ENCODE peak calls at places on chromosomes 5 and 9, in six cellular contexts. V is tibial nerve, P is sigmoid colon, J is GM12891, T is body of pancreas, C is adrenal gland. Z is an unnamed sample.

GRCh38 chr9:93259490-93260289 is 75.8 kb downstream of the WNK2 start:
- DNase-seq in V (no peak), P (peak), J (no peak), T (peak), C (no peak), Z (no peak)

GRCh38 chr5:96881511-96882115 is 5.3 kb downstream of the ERAP2 start:
- DNase-seq in V (no peak), P (no peak), J (no peak), T (no peak), C (peak), Z (peak)

GRCh38 chr5:161077895-161078566 is 226.0 kb upstream of the ATP10B start:
- DNase-seq in V (no peak), P (no peak), J (no peak), T (no peak), C (no peak), Z (no peak)

GRCh38 chr9:8802242-8802641 is 1002.7 kb upstream of the DMAC1 start:
- DNase-seq in V (no peak), P (no peak), J (no peak), T (no peak), C (no peak), Z (no peak)

GRCh38 chr5:42840279-42840678 is 28.6 kb upstream of the SELENOP start:
- DNase-seq in V (peak), P (peak), J (no peak), T (peak), C (peak), Z (no peak)

GRCh38 chr5:175900131-175900530 is 28.8 kb downstream of the CPLX2 start:
- DNase-seq in V (no peak), P (no peak), J (no peak), T (no peak), C (no peak), Z (no peak)

GRCh38 chr9:99253772-99254431 is 31.8 kb downstream of the SEC61B start:
- DNase-seq in V (no peak), P (no peak), J (peak), T (no peak), C (no peak), Z (no peak)

GRCh38 chr5:55218966-55219365 is 8.1 kb downstream of the MCIDAS start:
- DNase-seq in V (no peak), P (no peak), J (no peak), T (peak), C (no peak), Z (no peak)

GRCh38 chr5:143893638-143894037 is 81.7 kb downstream of the HMHB1 start:
- DNase-seq in V (no peak), P (no peak), J (no peak), T (no peak), C (no peak), Z (no peak)

GRCh38 chr9:86200599-86201162 is 58.8 kb downstream of the C9orf153 start:
- DNase-seq in V (no peak), P (no peak), J (no peak), T (no peak), C (no peak), Z (no peak)
- TF ChIP-seq POLR2A in V (no peak), P (no peak), J (no peak), T (no peak), C (no peak), Z (no peak)

GRCh38 chr5:180777475-180777874 is 25.1 kb downstream of the MGAT1 start:
- DNase-seq in V (no peak), P (no peak), J (no peak), T (no peak), C (no peak), Z (no peak)
- TF ChIP-seq POLR2A in V (no peak), P (no peak), J (no peak), T (no peak), C (no peak), Z (no peak)

GRCh38 chr9:133275105-133276000 is at the start of gene ABO:
- DNase-seq in V (no peak), P (no peak), J (no peak), T (peak), C (peak), Z (no peak)
- TF ChIP-seq POLR2A in V (no peak), P (no peak), J (no peak), T (no peak), C (no peak), Z (no peak)

GRCh38 chr5:151075698-151076331 is 5.0 kb downstream of the TNIP1 start:
- DNase-seq in V (no peak), P (no peak), J (no peak), T (peak), C (peak), Z (no peak)
- TF ChIP-seq POLR2A in V (no peak), P (no peak), J (no peak), T (peak), C (no peak), Z (no peak)

GRCh38 chr5:177496111-177497010 is 1.0 kb downstream of the PDLIM7 start:
- DNase-seq in V (peak), P (peak), J (peak), T (peak), C (peak), Z (peak)
- TF ChIP-seq POLR2A in V (peak), P (peak), J (no peak), T (no peak), C (no peak), Z (no peak)

DNA sequence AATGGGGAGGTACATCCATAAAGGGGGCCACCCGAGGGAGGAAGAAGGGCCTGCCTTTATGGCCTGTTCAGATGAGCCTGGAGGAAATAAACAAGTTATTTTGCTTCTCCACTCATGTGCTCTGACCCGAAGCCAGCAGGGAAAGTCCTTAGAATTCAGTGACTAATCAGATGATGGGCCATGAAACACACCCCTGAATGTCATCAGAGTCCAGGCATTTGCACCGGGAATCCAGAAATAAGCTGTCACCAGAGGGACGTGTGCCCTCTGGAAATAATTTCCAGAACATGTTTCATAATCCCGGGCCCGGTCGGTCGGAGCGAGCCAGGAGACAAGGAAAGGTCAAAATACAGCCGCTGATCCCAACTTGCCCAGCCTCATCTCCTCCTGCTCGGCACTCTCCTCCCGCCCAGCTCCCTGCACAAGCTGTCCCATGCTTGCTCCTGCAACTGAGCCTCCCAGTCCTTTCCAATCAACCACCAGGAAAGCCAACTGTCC is 73.6 kb upstream of the ZNF622 start:
- DNase-seq in V (peak), P (peak), J (no peak), T (peak), C (peak), Z (peak)
- TF ChIP-seq POLR2A in V (no peak), P (no peak), J (no peak), T (no peak), C (no peak), Z (no peak)

Z was measured in H54.